ENCODE peak calls at places on chromosomes 16 and 17, in four cellular contexts. Y, L, N and F are unnamed samples.

GRCh38 chr16:87647431-87648185 is 45.3 kb downstream of the JPH3 start:
- DNase-seq in Y (no peak), L (no peak), N (no peak), F (no peak)

GRCh38 chr17:40224707-40225092 is 5.6 kb downstream of the WIPF2 start:
- DNase-seq in Y (no peak), L (no peak), N (no peak), F (no peak)

GRCh38 chr16:995087-995486 is 13.5 kb downstream of the SOX8 start:
- DNase-seq in Y (no peak), L (no peak), N (no peak), F (no peak)

GRCh38 chr17:40536731-40537171 is 28.5 kb downstream of the CCR7 start:
- DNase-seq in Y (no peak), L (no peak), N (no peak), F (no peak)

GRCh38 chr17:75918112-75918445 is 13.4 kb upstream of the MRPL38 start:
- DNase-seq in Y (no peak), L (no peak), N (no peak), F (no peak)

GRCh38 chr17:28404812-28405570 is 1.0 kb downstream of the SLC46A1 start:
- DNase-seq in Y (no peak), L (no peak), N (no peak), F (no peak)

GRCh38 chr16:75481475-75481874 is 13.8 kb downstream of the CHST6 start:
- DNase-seq in Y (no peak), L (no peak), N (no peak), F (no peak)

GRCh38 chr16:55668337-55669281 is 12.8 kb downstream of the SLC6A2 start:
- DNase-seq in Y (no peak), L (no peak), N (no peak), F (no peak)

GRCh38 chr16:48580925-48581500 is 29.0 kb downstream of the N4BP1 start:
- DNase-seq in Y (no peak), L (no peak), N (no peak), F (no peak)